ENCODE peak calls at places on chromosomes 7 and 10, in eight cellular contexts. U is CD4-positive, alpha-beta T cell; L is heart left ventricle; M is left lung; W is cardiac muscle cell; H is mammary epithelial cell; Q is kidney; G is ovary. J is an unnamed sample.
A peak's percentile ranks its signal among the peaks of the same experiment; 100 is the strongest.

GRCh38 chr10:104577861-104578480 is 63.1 kb upstream of the SORCS3 start:
- DNase-seq in U (no peak), L (no peak), M (no peak), W (peak; percentile 22), H (no peak), Q (no peak), G (no peak), J (no peak)

GRCh38 chr7:108324053-108325038 is 131.9 kb downstream of the NRCAM start:
- DNase-seq in U (no peak), L (no peak), M (no peak), W (no peak), H (no peak), Q (no peak), G (no peak), J (no peak)

GRCh38 chr7:46764100-46764941 is 817.6 kb downstream of the TNS3 start:
- DNase-seq in U (no peak), L (peak; percentile 69), M (no peak), W (peak; percentile 95), H (peak; percentile 96), Q (no peak), G (no peak), J (peak; percentile 11)

GRCh38 chr7:72444023-72444776 is 32.1 kb upstream of the CALN1 start:
- DNase-seq in U (no peak), L (no peak), M (no peak), W (no peak), H (no peak), Q (no peak), G (no peak), J (peak; percentile 33)

GRCh38 chr10:78472542-78472890 is 438.9 kb downstream of the RPS24 start:
- DNase-seq in U (no peak), L (no peak), M (no peak), W (no peak), H (no peak), Q (no peak), G (no peak), J (peak; percentile 1)

GRCh38 chr7:105652359-105652993 is 71.2 kb upstream of the EFCAB10 start:
- DNase-seq in U (peak; percentile 55), L (peak; percentile 78), M (peak; percentile 88), W (peak; percentile 86), H (peak; percentile 43), Q (peak; percentile 90), G (peak; percentile 76), J (peak; percentile 63)

GRCh38 chr10:43128958-43129706 is 9.1 kb upstream of the CSGALNACT2 start:
- DNase-seq in U (no peak), L (no peak), M (no peak), W (peak; percentile 96), H (peak; percentile 81), Q (no peak), G (no peak), J (no peak)

GRCh38 chr10:58237014-58237830 is 30.5 kb downstream of the IPMK start:
- DNase-seq in U (no peak), L (no peak), M (no peak), W (peak; percentile 92), H (peak; percentile 68), Q (no peak), G (no peak), J (no peak)

GRCh38 chr10:71725998-71726672 is 6.6 kb upstream of the C10orf105 start:
- DNase-seq in U (peak; percentile 34), L (no peak), M (no peak), W (peak; percentile 58), H (peak; percentile 33), Q (no peak), G (no peak), J (no peak)

GRCh38 chr7:20532841-20533240 is 82.6 kb upstream of the ABCB5 start:
- DNase-seq in U (no peak), L (no peak), M (no peak), W (peak; percentile 12), H (peak; percentile 35), Q (no peak), G (no peak), J (no peak)
- H3K27ac ChIP-seq in U (no peak overlapping the region), L (no peak overlapping the region), M (no peak overlapping the region), W (no peak overlapping the region), H (no peak overlapping the region), Q (no peak overlapping the region), G (no peak overlapping the region), J (no peak overlapping the region)

GRCh38 chr10:10824611-10825148 is 193.0 kb upstream of the CELF2 start:
- DNase-seq in U (no peak), L (peak; percentile 53), M (no peak), W (peak; percentile 94), H (no peak), Q (no peak), G (peak; percentile 55), J (no peak)

GRCh38 chr10:10833955-10834354 is 183.7 kb upstream of the CELF2 start:
- DNase-seq in U (no peak), L (no peak), M (no peak), W (no peak), H (no peak), Q (no peak), G (no peak), J (no peak)

GRCh38 chr10:10826125-10826524 is 191.5 kb upstream of the CELF2 start:
- DNase-seq in U (no peak), L (no peak), M (no peak), W (peak; percentile 61), H (peak; percentile 81), Q (no peak), G (no peak), J (no peak)

GRCh38 chr10:10831085-10831484 is 186.6 kb upstream of the CELF2 start:
- DNase-seq in U (no peak), L (no peak), M (peak; percentile 54), W (peak; percentile 80), H (peak; percentile 49), Q (no peak), G (no peak), J (no peak)

DNA sequence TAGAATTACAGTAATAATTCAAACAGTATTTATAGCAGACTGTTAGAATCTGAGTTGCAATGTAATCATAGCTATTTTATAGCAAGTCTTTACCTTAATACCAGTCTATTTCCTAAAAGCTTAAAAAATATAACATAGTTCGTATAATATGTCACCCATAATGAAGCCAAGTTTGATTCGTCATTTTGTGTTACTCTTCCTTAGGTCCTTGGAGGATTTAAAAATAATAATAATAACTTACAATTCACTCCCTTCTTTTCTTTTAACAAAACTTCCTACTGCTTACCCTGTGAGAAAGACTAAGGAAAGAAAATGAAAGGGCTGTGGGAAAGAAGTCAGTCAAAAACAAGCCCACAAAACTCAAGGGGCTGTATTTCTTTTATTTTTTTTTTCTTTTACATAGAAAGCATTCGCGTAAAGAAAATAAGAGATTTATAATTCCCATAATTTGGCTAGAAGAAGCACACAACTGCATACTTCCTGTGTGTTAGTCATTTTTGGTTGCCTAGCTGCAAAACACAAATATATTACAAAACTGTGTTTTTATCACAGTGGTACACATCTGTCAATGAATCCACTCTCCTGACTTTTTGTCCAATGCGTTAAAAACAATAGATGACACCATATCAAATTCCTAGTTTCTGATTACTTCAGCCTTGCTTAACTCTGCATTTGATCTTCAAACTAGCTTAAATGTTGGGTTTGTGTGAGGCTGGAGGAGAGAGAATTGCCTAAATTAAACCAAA is 187.2 kb upstream of the CELF2 start:
- DNase-seq in U (no peak), L (no peak), M (no peak), W (peak; percentile 94), H (peak; percentile 72), Q (no peak), G (no peak), J (no peak)
- H3K27ac ChIP-seq in U (no peak overlapping the region), L (peak overlapping the region; percentile 53), M (peak overlapping the region; percentile 78), W (no peak overlapping the region), H (peak overlapping the region; percentile 86), Q (no peak overlapping the region), G (peak overlapping the region; percentile 18), J (no peak overlapping the region)

DNA sequence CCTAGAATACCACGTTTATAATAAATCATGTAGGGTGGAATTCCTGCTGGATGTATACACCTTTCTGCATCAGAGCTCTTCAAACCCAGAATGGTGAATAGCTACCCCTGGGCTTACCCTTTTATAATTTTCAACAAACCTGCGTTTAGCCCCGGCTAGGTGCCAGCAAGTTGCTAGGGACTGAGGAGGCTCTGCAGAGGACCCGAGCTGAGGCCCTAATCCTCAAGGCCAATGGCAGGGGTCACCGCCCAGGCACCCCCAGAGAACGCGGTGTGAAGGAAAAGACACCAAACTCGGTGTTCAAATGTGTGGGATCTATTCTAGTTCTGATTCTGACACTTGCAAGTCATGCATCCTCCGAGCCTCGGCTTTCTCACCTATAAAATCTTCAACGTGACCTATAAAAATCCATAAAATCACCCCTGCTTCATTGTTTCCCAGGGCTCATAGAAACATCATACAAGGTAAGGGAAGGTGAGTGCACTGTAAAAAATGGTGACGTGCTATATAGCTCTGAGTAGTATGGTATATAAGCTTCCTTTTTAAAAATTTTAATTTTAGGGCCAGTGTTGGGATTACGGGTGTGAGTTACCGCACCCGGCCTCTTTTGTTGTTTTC is 2.5 kb upstream of the ANXA11 start:
- DNase-seq in U (no peak), L (peak; percentile 24), M (no peak), W (no peak), H (no peak), Q (no peak), G (no peak), J (no peak)
- H3K27ac ChIP-seq in U (no peak overlapping the region), L (peak overlapping the region; percentile 96), M (peak overlapping the region; percentile 97), W (no peak overlapping the region), H (peak overlapping the region; percentile 91), Q (peak overlapping the region; percentile 99), G (peak overlapping the region; percentile 93), J (peak overlapping the region; percentile 95)

GRCh38 chr7:102410918-102411317 is 14.8 kb downstream of the PRKRIP1 start:
- DNase-seq in U (no peak), L (no peak), M (no peak), W (no peak), H (no peak), Q (no peak), G (no peak), J (no peak)

GRCh38 chr7:102412548-102412947 is 16.4 kb downstream of the PRKRIP1 start:
- DNase-seq in U (peak; percentile 41), L (peak; percentile 68), M (peak; percentile 84), W (peak; percentile 41), H (no peak), Q (no peak), G (no peak), J (peak; percentile 49)

GRCh38 chr7:102409340-102409739 is 13.2 kb downstream of the PRKRIP1 start:
- DNase-seq in U (no peak), L (no peak), M (no peak), W (no peak), H (no peak), Q (no peak), G (no peak), J (no peak)

GRCh38 chr7:102407910-102408309 is 11.7 kb downstream of the PRKRIP1 start:
- DNase-seq in U (no peak), L (no peak), M (no peak), W (no peak), H (no peak), Q (no peak), G (no peak), J (no peak)

GRCh38 chr7:102410123-102410522 is 14.0 kb downstream of the PRKRIP1 start:
- DNase-seq in U (no peak), L (no peak), M (no peak), W (no peak), H (no peak), Q (no peak), G (no peak), J (no peak)
- H3K27ac ChIP-seq in U (no peak overlapping the region), L (no peak overlapping the region), M (no peak overlapping the region), W (no peak overlapping the region), H (no peak overlapping the region), Q (no peak overlapping the region), G (no peak overlapping the region), J (no peak overlapping the region)